ENCODE peak calls at places on chromosomes 6 and 20, in ten cellular contexts. One of them, this sample, is unnamed. For H3K4me1, the result is how much of the 10 kb centered on the place peaks cover.

GRCh38 chr6:53258774-53259155 is 90.0 kb downstream of the ELOVL5 start:
- DNase-seq in fibroblast of lung: no peak
- DNase-seq in GM12878: no peak
- DNase-seq in colonic mucosa: no peak
- DNase-seq in lower lobe of right lung: no peak
- DNase-seq in prostate gland: no peak
- DNase-seq in adrenal gland: no peak
- DNase-seq in endodermal cell: peak
- DNase-seq in left ventricle myocardium inferior: no peak
- DNase-seq in esophagus squamous epithelium: no peak
- DNase-seq in this sample: no peak

GRCh38 chr6:80249897-80250296 is 143.4 kb downstream of the BCKDHB start:
- DNase-seq in fibroblast of lung: peak
- DNase-seq in GM12878: no peak
- DNase-seq in colonic mucosa: no peak
- DNase-seq in lower lobe of right lung: no peak
- DNase-seq in prostate gland: no peak
- DNase-seq in adrenal gland: no peak
- DNase-seq in endodermal cell: no peak
- DNase-seq in left ventricle myocardium inferior: peak
- DNase-seq in esophagus squamous epithelium: no peak
- DNase-seq in this sample: no peak

GRCh38 chr6:42046491-42047219 is 3.7 kb upstream of the TAF8 start:
- DNase-seq in fibroblast of lung: peak
- DNase-seq in GM12878: no peak
- DNase-seq in colonic mucosa: no peak
- DNase-seq in lower lobe of right lung: no peak
- DNase-seq in prostate gland: peak
- DNase-seq in adrenal gland: no peak
- DNase-seq in endodermal cell: no peak
- DNase-seq in left ventricle myocardium inferior: no peak
- DNase-seq in esophagus squamous epithelium: no peak
- DNase-seq in this sample: no peak

GRCh38 chr6:140566706-140567330 is 1192.4 kb upstream of the CITED2 start:
- DNase-seq in fibroblast of lung: peak
- DNase-seq in GM12878: no peak
- DNase-seq in colonic mucosa: no peak
- DNase-seq in lower lobe of right lung: no peak
- DNase-seq in prostate gland: no peak
- DNase-seq in adrenal gland: no peak
- DNase-seq in endodermal cell: no peak
- DNase-seq in left ventricle myocardium inferior: no peak
- DNase-seq in esophagus squamous epithelium: no peak
- DNase-seq in this sample: no peak

GRCh38 chr6:104887350-104887749 is 27.6 kb upstream of the HACE1 start:
- DNase-seq in fibroblast of lung: peak
- DNase-seq in GM12878: no peak
- DNase-seq in colonic mucosa: no peak
- DNase-seq in lower lobe of right lung: no peak
- DNase-seq in prostate gland: no peak
- DNase-seq in adrenal gland: no peak
- DNase-seq in endodermal cell: peak
- DNase-seq in left ventricle myocardium inferior: no peak
- DNase-seq in esophagus squamous epithelium: no peak
- DNase-seq in this sample: peak

GRCh38 chr20:50188879-50189680 is 1.6 kb upstream of the CEBPB start:
- DNase-seq in fibroblast of lung: no peak
- DNase-seq in GM12878: no peak
- DNase-seq in colonic mucosa: no peak
- DNase-seq in lower lobe of right lung: peak
- DNase-seq in prostate gland: no peak
- DNase-seq in adrenal gland: peak
- DNase-seq in endodermal cell: peak
- DNase-seq in left ventricle myocardium inferior: no peak
- DNase-seq in esophagus squamous epithelium: no peak
- DNase-seq in this sample: no peak

GRCh38 chr6:36929607-36930006 is 24.9 kb upstream of the PI16 start:
- DNase-seq in fibroblast of lung: peak
- DNase-seq in GM12878: no peak
- DNase-seq in colonic mucosa: no peak
- DNase-seq in lower lobe of right lung: no peak
- DNase-seq in prostate gland: no peak
- DNase-seq in adrenal gland: peak
- DNase-seq in endodermal cell: no peak
- DNase-seq in left ventricle myocardium inferior: no peak
- DNase-seq in esophagus squamous epithelium: no peak
- DNase-seq in this sample: no peak

GRCh38 chr6:130715058-130715457 is 112.1 kb upstream of the SMLR1 start:
- DNase-seq in fibroblast of lung: no peak
- DNase-seq in GM12878: no peak
- DNase-seq in colonic mucosa: no peak
- DNase-seq in lower lobe of right lung: no peak
- DNase-seq in prostate gland: no peak
- DNase-seq in adrenal gland: no peak
- DNase-seq in endodermal cell: peak
- DNase-seq in left ventricle myocardium inferior: no peak
- DNase-seq in esophagus squamous epithelium: no peak
- DNase-seq in this sample: no peak

GRCh38 chr6:29552512-29553051 is 7.0 kb downstream of the UBD start:
- DNase-seq in fibroblast of lung: peak
- DNase-seq in GM12878: peak
- DNase-seq in colonic mucosa: no peak
- DNase-seq in lower lobe of right lung: no peak
- DNase-seq in prostate gland: no peak
- DNase-seq in adrenal gland: no peak
- DNase-seq in endodermal cell: no peak
- DNase-seq in left ventricle myocardium inferior: no peak
- DNase-seq in esophagus squamous epithelium: no peak
- DNase-seq in this sample: peak

GRCh38 chr20:50294164-50295088 is 103.8 kb downstream of the CEBPB start:
- DNase-seq in fibroblast of lung: no peak
- DNase-seq in GM12878: no peak
- DNase-seq in colonic mucosa: no peak
- DNase-seq in lower lobe of right lung: no peak
- DNase-seq in prostate gland: no peak
- DNase-seq in adrenal gland: peak
- DNase-seq in endodermal cell: peak
- DNase-seq in left ventricle myocardium inferior: no peak
- DNase-seq in esophagus squamous epithelium: no peak
- DNase-seq in this sample: no peak

DNA sequence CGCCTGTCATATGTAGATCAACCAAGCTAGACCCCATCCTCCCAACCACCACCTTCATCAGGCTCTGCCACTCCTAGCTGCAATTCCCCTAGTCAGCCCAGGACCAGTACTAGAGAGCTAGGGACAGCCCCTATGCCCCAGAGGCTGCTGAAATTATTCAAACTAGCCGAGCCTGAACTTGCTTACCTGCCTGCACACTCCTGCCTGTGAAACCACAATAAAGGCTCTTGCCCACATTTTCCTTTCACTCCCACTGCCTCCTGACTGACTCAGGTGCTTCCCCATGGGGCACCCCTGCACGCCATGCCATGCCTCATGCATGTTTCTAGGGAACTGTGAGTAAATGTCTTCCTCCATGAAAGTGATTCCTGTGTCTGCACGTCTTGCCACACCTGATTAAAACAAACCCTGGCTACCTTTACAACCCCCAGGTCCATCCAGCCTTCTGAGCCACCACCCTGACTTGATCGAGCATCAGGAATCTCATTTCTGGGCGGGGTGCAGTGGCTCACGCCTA is 66.5 kb upstream of the IER3 start:
- DNase-seq in fibroblast of lung: no peak
- DNase-seq in GM12878: peak
- DNase-seq in colonic mucosa: peak
- DNase-seq in lower lobe of right lung: no peak
- DNase-seq in prostate gland: peak
- DNase-seq in adrenal gland: no peak
- DNase-seq in endodermal cell: peak
- DNase-seq in left ventricle myocardium inferior: no peak
- DNase-seq in esophagus squamous epithelium: no peak
- DNase-seq in this sample: no peak
- H3K4me1 ChIP-seq in fibroblast of lung: under half
- H3K4me1 ChIP-seq in GM12878: under half
- H3K4me1 ChIP-seq in colonic mucosa: under half
- H3K4me1 ChIP-seq in lower lobe of right lung: under half
- H3K4me1 ChIP-seq in prostate gland: under half
- H3K4me1 ChIP-seq in adrenal gland: under half
- H3K4me1 ChIP-seq in endodermal cell: under half
- H3K4me1 ChIP-seq in left ventricle myocardium inferior: under half
- H3K4me1 ChIP-seq in esophagus squamous epithelium: under half
- H3K4me1 ChIP-seq in this sample: under half

DNA sequence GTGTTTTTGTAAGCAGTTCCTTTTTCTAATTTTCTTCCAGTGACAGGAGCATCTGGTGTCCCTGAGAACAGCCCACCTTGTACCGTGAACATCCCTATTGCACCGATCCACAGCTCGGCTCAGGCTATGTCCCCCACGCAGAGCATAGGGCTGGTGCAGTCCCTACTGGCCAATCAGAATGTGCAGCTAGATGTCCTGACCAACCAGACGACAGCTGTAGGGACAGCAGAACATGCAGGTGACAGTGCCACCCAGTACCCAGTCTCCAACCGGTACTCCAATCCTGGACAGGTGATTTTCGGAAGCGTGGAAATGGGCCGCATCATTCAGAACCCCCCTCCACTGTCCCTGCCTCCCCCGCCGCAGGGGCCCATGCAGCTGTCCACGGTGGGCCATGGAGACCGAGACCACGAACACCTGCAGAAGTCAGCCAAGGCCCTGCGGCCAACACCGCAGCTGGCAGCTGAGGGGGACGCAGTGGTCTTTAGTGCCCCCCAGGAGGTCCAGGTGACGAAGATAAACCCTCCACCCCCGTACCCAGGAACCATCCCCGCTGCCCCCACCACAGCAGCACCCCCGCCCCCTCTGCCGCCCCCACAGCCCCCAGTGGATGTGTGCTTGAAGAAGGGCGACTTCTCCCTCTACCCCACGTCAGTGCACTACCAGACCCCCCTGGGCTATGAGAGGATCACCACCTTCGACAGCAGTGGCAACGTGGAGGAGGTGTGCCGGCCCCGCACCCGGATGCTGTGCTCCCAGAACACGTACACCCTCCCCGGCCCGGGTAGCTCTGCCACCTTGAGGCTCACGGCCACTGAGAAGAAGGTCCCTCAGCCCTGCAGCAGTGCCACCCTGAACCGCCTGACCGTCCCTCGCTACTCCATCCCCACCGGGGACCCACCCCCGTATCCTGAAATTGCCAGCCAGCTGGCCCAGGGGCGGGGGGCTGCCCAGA is 58.0 kb upstream of the TMEM181 start:
- DNase-seq in fibroblast of lung: no peak
- DNase-seq in GM12878: no peak
- DNase-seq in colonic mucosa: no peak
- DNase-seq in lower lobe of right lung: no peak
- DNase-seq in prostate gland: no peak
- DNase-seq in adrenal gland: no peak
- DNase-seq in endodermal cell: peak
- DNase-seq in left ventricle myocardium inferior: no peak
- DNase-seq in esophagus squamous epithelium: no peak
- DNase-seq in this sample: no peak
- TF ChIP-seq CTCF in fibroblast of lung: no peak
- TF ChIP-seq CTCF in GM12878: no peak
- TF ChIP-seq CTCF in colonic mucosa: no peak
- TF ChIP-seq CTCF in lower lobe of right lung: no peak
- TF ChIP-seq CTCF in prostate gland: no peak
- TF ChIP-seq CTCF in adrenal gland: no peak
- TF ChIP-seq CTCF in endodermal cell: no peak
- TF ChIP-seq CTCF in left ventricle myocardium inferior: no peak
- TF ChIP-seq CTCF in esophagus squamous epithelium: no peak
- TF ChIP-seq CTCF in this sample: no peak

DNA sequence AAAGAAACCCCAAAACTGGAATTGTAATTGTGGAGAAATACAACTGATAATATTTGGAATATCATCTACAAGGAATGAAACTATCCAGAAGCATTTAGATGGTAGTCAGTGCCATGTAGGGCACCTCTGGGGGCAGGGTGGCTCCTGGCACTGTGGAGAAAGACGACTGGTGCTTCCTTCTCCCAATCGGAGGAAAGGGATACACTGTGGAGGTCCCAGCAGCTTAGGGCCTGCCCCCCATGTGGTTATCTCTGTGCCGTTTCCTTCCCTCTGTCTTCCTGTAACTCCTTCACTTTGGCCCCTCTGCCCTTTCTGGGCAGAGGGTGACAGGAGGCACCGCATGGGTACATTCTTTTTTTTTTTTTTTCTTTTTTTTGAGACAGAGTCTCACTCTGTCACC is 178.4 kb downstream of the MTHFD1L start:
- DNase-seq in fibroblast of lung: no peak
- DNase-seq in GM12878: no peak
- DNase-seq in colonic mucosa: no peak
- DNase-seq in lower lobe of right lung: no peak
- DNase-seq in prostate gland: no peak
- DNase-seq in adrenal gland: no peak
- DNase-seq in endodermal cell: no peak
- DNase-seq in left ventricle myocardium inferior: no peak
- DNase-seq in esophagus squamous epithelium: no peak
- DNase-seq in this sample: no peak
- H3K4me1 ChIP-seq in fibroblast of lung: under half
- H3K4me1 ChIP-seq in GM12878: under half
- H3K4me1 ChIP-seq in colonic mucosa: under half
- H3K4me1 ChIP-seq in lower lobe of right lung: under half
- H3K4me1 ChIP-seq in prostate gland: under half
- H3K4me1 ChIP-seq in adrenal gland: under half
- H3K4me1 ChIP-seq in endodermal cell: under half
- H3K4me1 ChIP-seq in left ventricle myocardium inferior: under half
- H3K4me1 ChIP-seq in esophagus squamous epithelium: under half
- H3K4me1 ChIP-seq in this sample: under half

GRCh38 chr6:93419304-93420162 is at the start of gene EPHA7:
- DNase-seq in fibroblast of lung: peak
- DNase-seq in GM12878: no peak
- DNase-seq in colonic mucosa: peak
- DNase-seq in lower lobe of right lung: peak
- DNase-seq in prostate gland: peak
- DNase-seq in adrenal gland: peak
- DNase-seq in endodermal cell: peak
- DNase-seq in left ventricle myocardium inferior: peak
- DNase-seq in esophagus squamous epithelium: no peak
- DNase-seq in this sample: peak

GRCh38 chr6:93418448-93419303 is 683 bp downstream of the EPHA7 start:
- DNase-seq in fibroblast of lung: peak
- DNase-seq in GM12878: no peak
- DNase-seq in colonic mucosa: peak
- DNase-seq in lower lobe of right lung: peak
- DNase-seq in prostate gland: peak
- DNase-seq in adrenal gland: peak
- DNase-seq in endodermal cell: peak
- DNase-seq in left ventricle myocardium inferior: peak
- DNase-seq in esophagus squamous epithelium: no peak
- DNase-seq in this sample: peak

GRCh38 chr6:93416575-93417420 is 2.6 kb downstream of the EPHA7 start:
- DNase-seq in fibroblast of lung: peak
- DNase-seq in GM12878: no peak
- DNase-seq in colonic mucosa: peak
- DNase-seq in lower lobe of right lung: peak
- DNase-seq in prostate gland: peak
- DNase-seq in adrenal gland: no peak
- DNase-seq in endodermal cell: peak
- DNase-seq in left ventricle myocardium inferior: peak
- DNase-seq in esophagus squamous epithelium: no peak
- DNase-seq in this sample: peak

GRCh38 chr6:93418113-93418447 is 1.3 kb downstream of the EPHA7 start:
- DNase-seq in fibroblast of lung: no peak
- DNase-seq in GM12878: no peak
- DNase-seq in colonic mucosa: no peak
- DNase-seq in lower lobe of right lung: no peak
- DNase-seq in prostate gland: no peak
- DNase-seq in adrenal gland: no peak
- DNase-seq in endodermal cell: no peak
- DNase-seq in left ventricle myocardium inferior: no peak
- DNase-seq in esophagus squamous epithelium: no peak
- DNase-seq in this sample: no peak

GRCh38 chr6:93417421-93417996 is 1.9 kb downstream of the EPHA7 start:
- DNase-seq in fibroblast of lung: peak
- DNase-seq in GM12878: no peak
- DNase-seq in colonic mucosa: no peak
- DNase-seq in lower lobe of right lung: peak
- DNase-seq in prostate gland: no peak
- DNase-seq in adrenal gland: no peak
- DNase-seq in endodermal cell: peak
- DNase-seq in left ventricle myocardium inferior: no peak
- DNase-seq in esophagus squamous epithelium: no peak
- DNase-seq in this sample: no peak
- TF ChIP-seq CTCF in fibroblast of lung: peak
- TF ChIP-seq CTCF in GM12878: no peak
- TF ChIP-seq CTCF in colonic mucosa: no peak
- TF ChIP-seq CTCF in lower lobe of right lung: no peak
- TF ChIP-seq CTCF in prostate gland: no peak
- TF ChIP-seq CTCF in adrenal gland: no peak
- TF ChIP-seq CTCF in endodermal cell: peak
- TF ChIP-seq CTCF in left ventricle myocardium inferior: peak
- TF ChIP-seq CTCF in esophagus squamous epithelium: no peak
- TF ChIP-seq CTCF in this sample: peak

This sample was measured in neural progenitor cell.